ENCODE peak calls at places on chromosomes 16 and 17, in eight cellular contexts. One of them, this sample, is unnamed. For H3K4me1, the result is how much of the 10 kb centered on the place peaks cover.

GRCh38 chr17:20116683-20117309 is 107.6 kb downstream of the SPECC1 start:
- DNase-seq in stomach: peak
- DNase-seq in prostate gland: peak
- DNase-seq in HCT116: peak
- DNase-seq in sigmoid colon: no peak
- DNase-seq in esophagus muscularis mucosa: no peak
- DNase-seq in H1: no peak
- DNase-seq in upper lobe of left lung: no peak
- DNase-seq in this sample: no peak

GRCh38 chr17:68972119-68972704 is 17.0 kb upstream of the ABCA8 start:
- DNase-seq in esophagus muscularis mucosa: no peak
- DNase-seq in upper lobe of left lung: no peak
- DNase-seq in HCT116: peak
- DNase-seq in H1: no peak
- DNase-seq in sigmoid colon: no peak
- DNase-seq in prostate gland: no peak
- DNase-seq in stomach: no peak
- DNase-seq in this sample: no peak

GRCh38 chr16:85216522-85217375 is 104.5 kb upstream of the CIBAR2 start:
- DNase-seq in esophagus muscularis mucosa: no peak
- DNase-seq in HCT116: no peak
- DNase-seq in upper lobe of left lung: no peak
- DNase-seq in sigmoid colon: no peak
- DNase-seq in H1: no peak
- DNase-seq in prostate gland: no peak
- DNase-seq in stomach: no peak
- DNase-seq in this sample: no peak

GRCh38 chr16:70804153-70804728 is 3.3 kb upstream of the VAC14 start:
- DNase-seq in H1: no peak
- DNase-seq in sigmoid colon: no peak
- DNase-seq in upper lobe of left lung: no peak
- DNase-seq in stomach: no peak
- DNase-seq in HCT116: no peak
- DNase-seq in esophagus muscularis mucosa: no peak
- DNase-seq in prostate gland: no peak
- DNase-seq in this sample: no peak

GRCh38 chr16:11743308-11744074 is 834 bp upstream of the TXNDC11 start:
- DNase-seq in esophagus muscularis mucosa: no peak
- DNase-seq in H1: no peak
- DNase-seq in stomach: peak
- DNase-seq in prostate gland: no peak
- DNase-seq in upper lobe of left lung: no peak
- DNase-seq in HCT116: peak
- DNase-seq in sigmoid colon: peak
- DNase-seq in this sample: peak

GRCh38 chr16:51565149-51565548 is 414.1 kb upstream of the SALL1 start:
- DNase-seq in stomach: no peak
- DNase-seq in sigmoid colon: no peak
- DNase-seq in HCT116: no peak
- DNase-seq in H1: no peak
- DNase-seq in prostate gland: no peak
- DNase-seq in esophagus muscularis mucosa: peak
- DNase-seq in upper lobe of left lung: no peak
- DNase-seq in this sample: no peak

GRCh38 chr17:63178530-63178929 is 212.5 kb downstream of the TANC2 start:
- DNase-seq in stomach: no peak
- DNase-seq in esophagus muscularis mucosa: no peak
- DNase-seq in prostate gland: no peak
- DNase-seq in upper lobe of left lung: no peak
- DNase-seq in sigmoid colon: no peak
- DNase-seq in H1: no peak
- DNase-seq in HCT116: no peak
- DNase-seq in this sample: no peak

GRCh38 chr17:1562178-1562643 is 381 bp downstream of the PITPNA start:
- DNase-seq in esophagus muscularis mucosa: no peak
- DNase-seq in HCT116: no peak
- DNase-seq in sigmoid colon: peak
- DNase-seq in upper lobe of left lung: no peak
- DNase-seq in prostate gland: no peak
- DNase-seq in stomach: peak
- DNase-seq in H1: no peak
- DNase-seq in this sample: peak

GRCh38 chr17:79950306-79950705 is 85.4 kb downstream of the TBC1D16 start:
- DNase-seq in upper lobe of left lung: peak
- DNase-seq in prostate gland: no peak
- DNase-seq in stomach: peak
- DNase-seq in H1: peak
- DNase-seq in sigmoid colon: peak
- DNase-seq in esophagus muscularis mucosa: no peak
- DNase-seq in HCT116: no peak
- DNase-seq in this sample: no peak

GRCh38 chr17:79950711-79951110 is 85.0 kb downstream of the TBC1D16 start:
- DNase-seq in H1: no peak
- DNase-seq in upper lobe of left lung: no peak
- DNase-seq in stomach: no peak
- DNase-seq in sigmoid colon: peak
- DNase-seq in HCT116: no peak
- DNase-seq in esophagus muscularis mucosa: no peak
- DNase-seq in prostate gland: no peak
- DNase-seq in this sample: no peak

GRCh38 chr17:79948918-79949645 is 86.6 kb downstream of the TBC1D16 start:
- DNase-seq in H1: peak
- DNase-seq in prostate gland: no peak
- DNase-seq in stomach: no peak
- DNase-seq in sigmoid colon: peak
- DNase-seq in HCT116: no peak
- DNase-seq in esophagus muscularis mucosa: no peak
- DNase-seq in upper lobe of left lung: no peak
- DNase-seq in this sample: no peak

GRCh38 chr17:79948406-79948917 is 87.2 kb downstream of the TBC1D16 start:
- DNase-seq in H1: no peak
- DNase-seq in esophagus muscularis mucosa: no peak
- DNase-seq in stomach: no peak
- DNase-seq in prostate gland: no peak
- DNase-seq in HCT116: no peak
- DNase-seq in upper lobe of left lung: no peak
- DNase-seq in sigmoid colon: no peak
- DNase-seq in this sample: no peak

GRCh38 chr17:79949646-79950292 is 85.9 kb downstream of the TBC1D16 start:
- DNase-seq in sigmoid colon: peak
- DNase-seq in H1: peak
- DNase-seq in prostate gland: no peak
- DNase-seq in HCT116: no peak
- DNase-seq in esophagus muscularis mucosa: no peak
- DNase-seq in upper lobe of left lung: peak
- DNase-seq in stomach: no peak
- DNase-seq in this sample: peak
- H3K4me1 ChIP-seq in sigmoid colon: under half
- H3K4me1 ChIP-seq in H1: under half
- H3K4me1 ChIP-seq in prostate gland: under half
- H3K4me1 ChIP-seq in HCT116: under half
- H3K4me1 ChIP-seq in esophagus muscularis mucosa: under half
- H3K4me1 ChIP-seq in upper lobe of left lung: under half
- H3K4me1 ChIP-seq in stomach: under half
- H3K4me1 ChIP-seq in this sample: under half

DNA sequence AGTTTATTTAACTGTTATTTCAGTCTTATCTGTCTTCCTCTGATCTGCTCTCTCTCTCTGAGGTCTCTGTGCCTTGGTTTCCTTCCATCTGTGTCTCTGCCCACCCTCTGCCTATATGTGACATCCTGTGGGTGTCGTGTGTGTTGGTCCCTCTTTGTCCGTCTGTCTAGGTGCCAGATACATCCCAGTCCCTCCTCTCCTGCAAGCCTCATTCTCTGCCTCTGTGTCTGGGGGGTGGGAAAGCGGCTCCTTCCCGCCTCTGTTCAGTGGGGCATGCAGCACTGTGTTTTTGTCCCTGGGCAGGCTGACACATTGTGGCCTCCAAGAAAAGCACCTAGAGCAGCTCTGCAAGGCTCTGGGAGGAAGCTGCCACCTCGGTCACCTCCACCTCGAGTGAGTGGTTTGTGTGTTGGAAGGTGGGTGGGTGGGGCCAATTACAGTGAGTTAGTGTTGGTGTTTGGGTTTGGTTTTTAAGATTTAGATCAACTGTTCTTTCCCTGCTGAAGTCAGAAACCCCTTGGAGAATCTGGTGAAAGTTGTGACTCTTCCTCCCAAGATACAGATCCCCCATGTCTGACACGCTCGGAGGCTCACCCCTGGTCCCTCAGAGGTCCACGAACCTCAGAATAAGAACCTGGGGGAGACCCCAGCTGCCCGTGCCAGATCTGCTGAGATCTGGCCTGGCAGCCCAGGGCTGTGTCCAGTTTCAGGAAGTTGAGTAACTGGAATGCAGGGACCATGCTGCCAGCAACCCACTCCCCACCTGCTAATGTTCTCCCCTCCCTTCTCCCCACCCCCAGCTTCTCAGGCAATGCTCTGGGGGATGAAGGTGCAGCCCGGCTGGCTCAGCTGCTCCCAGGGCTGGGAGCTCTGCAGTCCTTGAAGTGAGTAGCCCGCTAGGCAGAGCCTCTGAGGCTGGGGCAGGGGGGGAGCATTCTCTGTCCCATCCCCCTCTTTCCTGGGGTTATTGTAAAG is 50.9 kb upstream of the CPNE2 start:
- DNase-seq in esophagus muscularis mucosa: no peak
- DNase-seq in sigmoid colon: no peak
- DNase-seq in H1: no peak
- DNase-seq in stomach: peak
- DNase-seq in upper lobe of left lung: no peak
- DNase-seq in HCT116: no peak
- DNase-seq in prostate gland: no peak
- DNase-seq in this sample: no peak
- TF ChIP-seq POLR2AphosphoS5 in esophagus muscularis mucosa: no peak
- TF ChIP-seq POLR2AphosphoS5 in sigmoid colon: no peak
- TF ChIP-seq POLR2AphosphoS5 in H1: no peak
- TF ChIP-seq POLR2AphosphoS5 in stomach: no peak
- TF ChIP-seq POLR2AphosphoS5 in upper lobe of left lung: no peak
- TF ChIP-seq POLR2AphosphoS5 in HCT116: no peak
- TF ChIP-seq POLR2AphosphoS5 in prostate gland: no peak
- TF ChIP-seq POLR2AphosphoS5 in this sample: no peak

DNA sequence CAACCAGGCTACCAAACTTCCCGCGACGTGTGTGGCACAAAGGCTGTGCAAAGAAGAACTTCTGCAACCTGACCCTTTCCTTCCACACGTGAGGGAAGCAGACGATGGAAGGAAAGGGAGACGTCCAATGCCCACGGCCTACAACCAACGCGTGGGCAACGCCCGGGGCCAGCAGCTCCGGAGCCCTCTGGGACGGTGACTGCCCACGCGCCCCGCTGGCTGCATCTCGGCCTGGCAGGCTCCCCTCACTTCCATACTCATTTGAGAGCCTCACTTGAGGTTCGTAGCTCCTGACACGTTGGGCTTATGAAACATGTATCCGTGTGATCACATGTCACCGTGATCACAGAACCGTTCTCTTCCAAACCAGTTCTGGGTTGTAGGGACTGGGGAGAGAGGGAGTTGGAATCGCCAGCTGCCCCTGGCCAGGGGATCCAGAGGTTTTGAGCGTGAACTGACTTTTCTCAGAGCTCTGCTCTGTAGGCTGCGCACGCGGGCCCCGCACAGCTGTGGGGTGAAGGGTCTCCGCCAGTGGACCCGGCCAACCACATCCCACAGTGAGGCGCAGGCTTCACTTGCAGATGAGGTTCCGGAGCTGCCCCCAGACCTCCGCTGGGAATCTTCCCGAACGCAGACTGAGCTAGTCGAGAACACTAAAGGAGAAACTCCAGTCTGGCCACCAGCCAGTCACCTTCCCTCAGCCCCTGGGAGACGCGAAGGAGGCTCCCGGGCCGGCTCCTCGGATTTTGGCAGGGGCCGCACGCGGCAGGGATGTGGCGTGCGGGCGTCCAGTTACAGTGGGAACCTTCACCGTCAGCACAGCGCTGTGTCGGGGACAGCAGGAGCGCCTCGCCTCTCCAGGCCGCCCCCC is 1.0 kb downstream of the LMF1 start:
- DNase-seq in H1: peak
- DNase-seq in stomach: no peak
- DNase-seq in prostate gland: no peak
- DNase-seq in sigmoid colon: no peak
- DNase-seq in upper lobe of left lung: peak
- DNase-seq in esophagus muscularis mucosa: no peak
- DNase-seq in HCT116: no peak
- DNase-seq in this sample: no peak
- H3K4me1 ChIP-seq in H1: under half
- H3K4me1 ChIP-seq in stomach: under half
- H3K4me1 ChIP-seq in prostate gland: under half
- H3K4me1 ChIP-seq in sigmoid colon: under half
- H3K4me1 ChIP-seq in upper lobe of left lung: under half
- H3K4me1 ChIP-seq in esophagus muscularis mucosa: under half
- H3K4me1 ChIP-seq in HCT116: under half
- H3K4me1 ChIP-seq in this sample: under half

GRCh38 chr17:59152925-59153324 is 2.1 kb downstream of the SKA2 start:
- DNase-seq in HCT116: no peak
- DNase-seq in upper lobe of left lung: no peak
- DNase-seq in esophagus muscularis mucosa: no peak
- DNase-seq in prostate gland: no peak
- DNase-seq in H1: no peak
- DNase-seq in stomach: no peak
- DNase-seq in sigmoid colon: no peak
- DNase-seq in this sample: no peak

GRCh38 chr17:59155439-59156177 is at the start of gene PRR11:
- DNase-seq in stomach: peak
- DNase-seq in H1: peak
- DNase-seq in prostate gland: peak
- DNase-seq in esophagus muscularis mucosa: peak
- DNase-seq in sigmoid colon: peak
- DNase-seq in HCT116: peak
- DNase-seq in upper lobe of left lung: no peak
- DNase-seq in this sample: peak

GRCh38 chr17:59151591-59151990 is 3.4 kb downstream of the SKA2 start:
- DNase-seq in prostate gland: no peak
- DNase-seq in sigmoid colon: no peak
- DNase-seq in HCT116: no peak
- DNase-seq in upper lobe of left lung: no peak
- DNase-seq in esophagus muscularis mucosa: no peak
- DNase-seq in H1: no peak
- DNase-seq in stomach: no peak
- DNase-seq in this sample: no peak

GRCh38 chr17:59154335-59154720 is 658 bp downstream of the SKA2 start:
- DNase-seq in prostate gland: peak
- DNase-seq in upper lobe of left lung: peak
- DNase-seq in stomach: peak
- DNase-seq in HCT116: no peak
- DNase-seq in sigmoid colon: peak
- DNase-seq in H1: peak
- DNase-seq in esophagus muscularis mucosa: no peak
- DNase-seq in this sample: peak

DNA sequence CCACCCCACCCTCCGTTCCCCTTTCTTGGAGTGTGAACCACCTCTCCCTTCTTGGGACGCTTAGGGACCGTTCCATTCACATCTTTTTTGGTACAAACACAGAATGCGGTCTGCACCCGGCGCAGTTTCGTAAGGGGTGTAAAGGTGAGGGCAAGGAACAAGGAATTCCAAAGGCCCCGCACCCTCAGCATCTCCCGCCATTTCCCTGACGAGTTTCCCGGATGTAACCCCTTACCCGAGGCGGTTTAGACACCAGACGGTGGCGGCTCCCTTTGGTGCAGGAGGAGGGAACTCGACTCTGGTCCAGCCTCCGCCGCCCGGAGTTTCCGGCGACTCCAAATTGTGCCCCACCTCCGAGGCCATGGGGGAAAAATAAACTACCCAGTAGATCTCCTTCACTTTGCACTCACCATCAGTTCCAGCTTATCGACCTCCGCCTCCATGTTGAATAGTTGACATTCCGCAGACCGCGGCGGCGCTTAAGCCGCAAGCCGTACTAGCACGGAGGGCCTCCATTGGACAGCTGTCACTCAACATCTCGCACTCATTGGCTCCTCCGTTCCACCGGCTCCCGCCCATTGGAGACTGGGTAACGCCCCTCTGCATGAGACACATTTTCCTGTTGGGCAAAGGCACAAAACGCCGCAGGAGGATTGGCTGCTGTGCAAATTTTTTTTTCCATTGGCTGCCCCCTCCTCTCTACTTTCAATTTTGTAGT is at the start of gene SKA2:
- DNase-seq in upper lobe of left lung: peak
- DNase-seq in sigmoid colon: peak
- DNase-seq in HCT116: no peak
- DNase-seq in esophagus muscularis mucosa: peak
- DNase-seq in prostate gland: peak
- DNase-seq in stomach: peak
- DNase-seq in H1: peak
- DNase-seq in this sample: peak
- TF ChIP-seq POLR2AphosphoS5 in upper lobe of left lung: peak
- TF ChIP-seq POLR2AphosphoS5 in sigmoid colon: peak
- TF ChIP-seq POLR2AphosphoS5 in HCT116: peak
- TF ChIP-seq POLR2AphosphoS5 in esophagus muscularis mucosa: peak
- TF ChIP-seq POLR2AphosphoS5 in prostate gland: peak
- TF ChIP-seq POLR2AphosphoS5 in stomach: no peak
- TF ChIP-seq POLR2AphosphoS5 in H1: peak
- TF ChIP-seq POLR2AphosphoS5 in this sample: peak